ENCODE peak calls at places on chromosomes 13 and 19, in eight cellular contexts. F is esophagus muscularis mucosa, R is breast epithelium, I is uterus, M is spleen, Z is heart left ventricle, J is IMR-90, U is A549. N is an unnamed sample.

GRCh38 chr13:42567772-42568428 is 6.1 kb upstream of the TNFSF11 start:
- DNase-seq in F (no peak), R (no peak), I (no peak), M (no peak), Z (no peak), J (no peak), U (no peak), N (no peak)

GRCh38 chr13:89565711-89566110 is 1781.8 kb upstream of the MIR17HG start:
- DNase-seq in F (no peak), R (no peak), I (no peak), M (no peak), Z (no peak), J (no peak), U (no peak), N (no peak)

GRCh38 chr19:31167695-31168094 is 181.5 kb downstream of the TSHZ3 start:
- DNase-seq in F (no peak), R (no peak), I (no peak), M (no peak), Z (no peak), J (no peak), U (no peak), N (no peak)

GRCh38 chr13:73849292-73849691 is 284.9 kb downstream of the KLF12 start:
- DNase-seq in F (no peak), R (no peak), I (no peak), M (no peak), Z (no peak), J (peak), U (peak), N (no peak)

GRCh38 chr19:39093761-39094160 is 9.6 kb downstream of the ACP7 start:
- DNase-seq in F (no peak), R (no peak), I (no peak), M (no peak), Z (no peak), J (peak), U (no peak), N (no peak)

GRCh38 chr13:73922728-73923393 is 211.3 kb downstream of the KLF12 start:
- DNase-seq in F (no peak), R (no peak), I (no peak), M (no peak), Z (no peak), J (peak), U (no peak), N (no peak)

GRCh38 chr19:44753932-44754742 is 5.6 kb downstream of the BCL3 start:
- DNase-seq in F (peak), R (peak), I (peak), M (peak), Z (peak), J (peak), U (peak), N (peak)

GRCh38 chr13:21060063-21060826 is 1.1 kb downstream of the LATS2 start:
- DNase-seq in F (no peak), R (no peak), I (peak), M (peak), Z (peak), J (peak), U (no peak), N (no peak)

GRCh38 chr13:80939581-80939980 is 598.7 kb upstream of the SPRY2 start:
- DNase-seq in F (no peak), R (no peak), I (no peak), M (no peak), Z (no peak), J (no peak), U (no peak), N (no peak)

GRCh38 chr13:50636007-50636704 is 207.3 kb downstream of the DLEU7 start:
- DNase-seq in F (no peak), R (no peak), I (peak), M (no peak), Z (no peak), J (no peak), U (no peak), N (no peak)

GRCh38 chr13:31927219-31927653 is 104.3 kb upstream of the FRY start:
- DNase-seq in F (no peak), R (no peak), I (no peak), M (no peak), Z (no peak), J (no peak), U (no peak), N (no peak)

GRCh38 chr19:35045667-35046300 is 4.3 kb downstream of the HPN start:
- DNase-seq in F (no peak), R (no peak), I (no peak), M (no peak), Z (no peak), J (peak), U (peak), N (no peak)

GRCh38 chr19:48471836-48472235 is 2.7 kb downstream of the CYTH2 start:
- DNase-seq in F (no peak), R (no peak), I (no peak), M (no peak), Z (no peak), J (no peak), U (no peak), N (no peak)

GRCh38 chr19:41531438-41532311 is 44.3 kb upstream of the CEACAM21 start:
- DNase-seq in F (peak), R (peak), I (peak), M (peak), Z (peak), J (peak), U (peak), N (peak)

GRCh38 chr19:8640402-8641004 is 10.1 kb downstream of the NFILZ start:
- DNase-seq in F (no peak), R (no peak), I (no peak), M (peak), Z (peak), J (no peak), U (peak), N (no peak)

GRCh38 chr13:32297206-32297605 is 18.0 kb downstream of the ZAR1L start:
- DNase-seq in F (no peak), R (no peak), I (no peak), M (no peak), Z (no peak), J (no peak), U (no peak), N (no peak)

GRCh38 chr19:6516018-6516658 is 14.0 kb upstream of the TUBB4A start:
- DNase-seq in F (peak), R (peak), I (peak), M (peak), Z (peak), J (peak), U (peak), N (no peak)

GRCh38 chr13:59776924-59777690 is 386.6 kb downstream of the DIAPH3 start:
- DNase-seq in F (no peak), R (no peak), I (no peak), M (no peak), Z (no peak), J (peak), U (no peak), N (no peak)

GRCh38 chr19:14381689-14382474 is 638 bp downstream of the ADGRE5 start:
- DNase-seq in F (no peak), R (no peak), I (peak), M (peak), Z (peak), J (peak), U (no peak), N (no peak)

GRCh38 chr19:34838753-34839431 is 65.9 kb upstream of the ZNF599 start:
- DNase-seq in F (no peak), R (no peak), I (no peak), M (peak), Z (no peak), J (no peak), U (no peak), N (no peak)

GRCh38 chr19:10431254-10431942 is 11.1 kb downstream of the PDE4A start:
- DNase-seq in F (no peak), R (no peak), I (peak), M (no peak), Z (no peak), J (no peak), U (no peak), N (no peak)

GRCh38 chr13:99659234-99659633 is 158.0 kb downstream of the TM9SF2 start:
- DNase-seq in F (no peak), R (no peak), I (no peak), M (no peak), Z (no peak), J (no peak), U (no peak), N (no peak)

GRCh38 chr13:27607125-27607524 is 13.2 kb downstream of the LNX2 start:
- DNase-seq in F (no peak), R (no peak), I (no peak), M (no peak), Z (no peak), J (peak), U (no peak), N (no peak)

GRCh38 chr13:74573654-74574053 is 439.4 kb upstream of the KLF12 start:
- DNase-seq in F (no peak), R (no peak), I (no peak), M (no peak), Z (peak), J (no peak), U (no peak), N (no peak)

GRCh38 chr13:19794552-19795143 is 11.9 kb upstream of the PSPC1 start:
- DNase-seq in F (no peak), R (no peak), I (no peak), M (no peak), Z (no peak), J (no peak), U (no peak), N (no peak)

GRCh38 chr13:64793592-64793991 is 2436.5 kb downstream of the PCDH9 start:
- DNase-seq in F (no peak), R (no peak), I (no peak), M (no peak), Z (no peak), J (no peak), U (no peak), N (no peak)

GRCh38 chr13:34257980-34258379 is 440.0 kb downstream of the RFC3 start:
- DNase-seq in F (no peak), R (no peak), I (no peak), M (no peak), Z (no peak), J (no peak), U (no peak), N (no peak)

GRCh38 chr19:29285878-29286277 is 72.9 kb upstream of the UQCRFS1 start:
- DNase-seq in F (no peak), R (no peak), I (peak), M (no peak), Z (no peak), J (no peak), U (no peak), N (no peak)

GRCh38 chr19:16435238-16435911 is 36.4 kb downstream of the EPS15L1 start:
- DNase-seq in F (no peak), R (no peak), I (peak), M (no peak), Z (peak), J (peak), U (no peak), N (no peak)

GRCh38 chr19:17479325-17479791 is 9.0 kb downstream of the SLC27A1 start:
- DNase-seq in F (no peak), R (no peak), I (no peak), M (no peak), Z (no peak), J (peak), U (no peak), N (no peak)

GRCh38 chr19:33125929-33126388 is 6.0 kb upstream of the WDR88 start:
- DNase-seq in F (no peak), R (no peak), I (peak), M (peak), Z (peak), J (peak), U (peak), N (no peak)

GRCh38 chr13:106468207-106468606 is 67.3 kb downstream of the EFNB2 start:
- DNase-seq in F (no peak), R (no peak), I (no peak), M (no peak), Z (no peak), J (no peak), U (no peak), N (no peak)

GRCh38 chr19:13165091-13165997 is 15.1 kb downstream of the IER2 start:
- DNase-seq in F (no peak), R (no peak), I (no peak), M (no peak), Z (no peak), J (no peak), U (no peak), N (no peak)

GRCh38 chr13:97648171-97648880 is 214.4 kb downstream of the RAP2A start:
- DNase-seq in F (no peak), R (no peak), I (no peak), M (no peak), Z (no peak), J (no peak), U (no peak), N (no peak)

GRCh38 chr13:51283361-51283760 is 56.1 kb upstream of the SERPINE3 start:
- DNase-seq in F (no peak), R (no peak), I (no peak), M (no peak), Z (no peak), J (no peak), U (no peak), N (no peak)

GRCh38 chr19:29781582-29782580 is 29.9 kb upstream of the CCNE1 start:
- DNase-seq in F (no peak), R (no peak), I (no peak), M (no peak), Z (no peak), J (no peak), U (no peak), N (no peak)

GRCh38 chr19:1269478-1270167 is 491 bp downstream of the CIRBP start:
- DNase-seq in F (no peak), R (peak), I (peak), M (peak), Z (peak), J (peak), U (peak), N (no peak)

GRCh38 chr19:52114691-52115090 is 19.1 kb upstream of the ZNF841 start:
- DNase-seq in F (no peak), R (no peak), I (no peak), M (no peak), Z (no peak), J (no peak), U (no peak), N (no peak)

GRCh38 chr19:52115526-52116053 is 20.0 kb upstream of the ZNF841 start:
- DNase-seq in F (no peak), R (no peak), I (no peak), M (no peak), Z (no peak), J (no peak), U (no peak), N (no peak)

GRCh38 chr19:52112624-52113023 is 17.1 kb upstream of the ZNF841 start:
- DNase-seq in F (no peak), R (no peak), I (no peak), M (no peak), Z (no peak), J (no peak), U (no peak), N (no peak)

GRCh38 chr19:52110780-52111179 is 15.2 kb upstream of the ZNF841 start:
- DNase-seq in F (no peak), R (no peak), I (no peak), M (no peak), Z (no peak), J (no peak), U (no peak), N (no peak)
- TF ChIP-seq CTCF in F (no peak), R (no peak), I (no peak), M (no peak), Z (no peak), J (no peak), U (no peak), N (no peak)

GRCh38 chr19:57867868-57868492 is 18.3 kb downstream of the ZNF587 start:
- DNase-seq in F (no peak), R (no peak), I (no peak), M (no peak), Z (no peak), J (no peak), U (no peak), N (no peak)
- TF ChIP-seq POLR2A in F (no peak), R (no peak), I (no peak), M (no peak), Z (no peak), J (no peak), U (no peak), N (no peak)

DNA sequence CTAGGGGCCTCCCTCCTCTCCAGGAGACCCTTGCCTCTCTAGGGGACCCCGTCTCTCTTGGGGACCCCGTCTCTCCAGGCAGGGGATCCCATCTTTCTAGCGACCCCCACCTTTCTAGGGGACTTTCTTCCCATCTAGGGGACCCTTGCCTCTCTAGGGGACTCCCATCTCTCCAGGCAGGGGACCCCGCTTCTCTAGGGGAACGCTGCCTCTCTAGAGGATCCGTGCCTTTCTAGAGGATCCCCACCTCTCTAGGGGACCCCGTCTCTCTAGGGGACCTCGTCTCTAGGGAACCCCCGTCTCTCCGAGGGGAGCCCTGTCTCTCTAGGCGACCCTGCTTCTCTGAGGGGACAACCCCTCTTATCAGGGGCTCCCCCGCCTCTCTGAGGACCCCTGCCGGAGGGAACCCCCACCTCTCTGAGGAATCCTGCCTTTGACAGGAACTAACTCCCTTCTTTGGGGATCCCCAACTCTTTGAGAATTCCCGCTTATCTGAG is 19.1 kb upstream of the GATAD2A start:
- DNase-seq in F (no peak), R (no peak), I (no peak), M (peak), Z (no peak), J (no peak), U (no peak), N (no peak)
- TF ChIP-seq CTCF in F (no peak), R (no peak), I (no peak), M (no peak), Z (no peak), J (peak), U (no peak), N (no peak)

GRCh38 chr19:3324405-3324856 is 42.0 kb upstream of the NFIC start:
- DNase-seq in F (no peak), R (no peak), I (no peak), M (peak), Z (peak), J (no peak), U (no peak), N (no peak)

GRCh38 chr19:3330047-3330446 is 36.3 kb upstream of the NFIC start:
- DNase-seq in F (no peak), R (no peak), I (no peak), M (no peak), Z (no peak), J (no peak), U (no peak), N (no peak)

GRCh38 chr19:3333020-3333583 is 33.3 kb upstream of the NFIC start:
- DNase-seq in F (no peak), R (no peak), I (no peak), M (no peak), Z (no peak), J (no peak), U (no peak), N (no peak)

GRCh38 chr19:3325451-3325850 is 40.9 kb upstream of the NFIC start:
- DNase-seq in F (no peak), R (no peak), I (no peak), M (no peak), Z (no peak), J (no peak), U (no peak), N (no peak)

GRCh38 chr19:3328743-3329142 is 37.6 kb upstream of the NFIC start:
- DNase-seq in F (no peak), R (no peak), I (no peak), M (no peak), Z (no peak), J (no peak), U (no peak), N (no peak)
- TF ChIP-seq POLR2A in F (no peak), R (no peak), I (no peak), M (no peak), Z (no peak), J (no peak), U (no peak), N (no peak)

DNA sequence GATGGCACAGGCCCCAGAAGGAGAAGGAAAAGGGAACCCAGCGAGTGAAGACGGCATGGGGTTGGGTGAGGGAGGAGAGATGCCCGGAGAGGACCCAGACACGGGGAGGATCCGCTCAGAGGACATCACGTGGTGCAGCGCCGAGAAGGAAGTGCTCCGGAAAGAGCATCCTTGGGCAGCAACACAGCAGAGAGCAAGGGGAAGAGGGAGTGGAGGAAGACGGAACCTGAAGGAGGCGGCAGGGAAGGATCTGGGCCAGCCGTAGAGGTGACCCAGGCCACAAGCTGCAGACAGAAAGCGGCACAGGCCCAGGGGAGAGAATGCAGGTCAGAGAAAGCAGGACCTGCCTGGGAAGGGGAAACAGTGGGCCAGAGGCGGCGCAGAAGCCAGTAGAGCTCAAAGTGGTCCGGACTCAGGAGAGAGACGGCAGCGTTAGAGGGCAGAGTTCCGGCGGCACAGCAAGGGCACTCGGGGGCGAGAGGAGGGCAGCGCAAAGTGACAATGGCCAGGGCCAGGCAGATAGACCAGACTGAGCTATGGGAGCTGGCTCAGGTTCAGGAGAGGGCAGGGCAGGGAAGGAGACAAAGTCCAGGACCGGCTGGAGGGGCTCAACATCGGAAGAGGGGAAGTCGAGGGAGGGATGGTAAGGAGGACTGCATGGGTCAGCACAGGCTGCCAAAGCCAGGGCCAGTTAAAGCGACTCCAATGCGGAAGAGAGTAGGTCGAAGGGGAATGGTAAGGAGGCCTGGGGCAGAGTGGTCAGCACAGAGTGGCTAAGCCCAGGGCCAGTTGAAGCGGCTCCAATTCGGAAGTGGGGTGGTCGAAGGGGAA is 990 bp downstream of the PPP1R12C start:
- DNase-seq in F (peak), R (no peak), I (peak), M (peak), Z (peak), J (peak), U (peak), N (no peak)
- TF ChIP-seq CTCF in F (no peak), R (no peak), I (no peak), M (no peak), Z (no peak), J (no peak), U (no peak), N (no peak)

GRCh38 chr13:113970810-113971470 is 2.9 kb downstream of the C13orf46 start:
- DNase-seq in F (no peak), R (peak), I (peak), M (peak), Z (peak), J (peak), U (no peak), N (no peak)
- TF ChIP-seq POLR2A in F (no peak), R (no peak), I (no peak), M (no peak), Z (no peak), J (no peak), U (no peak), N (no peak)